ENCODE peak calls at places on chromosome 1, in seven cellular contexts. G, Z, D, B, N, S and Q are unnamed samples.

GRCh38 chr1:172357753-172358152 is 62.7 kb upstream of the C1orf105 start:
- DNase-seq in N (no peak), Z (no peak), B (no peak), S (no peak), D (no peak), G (peak), Q (no peak)

GRCh38 chr1:3135073-3135745 is 66.2 kb downstream of the PRDM16 start:
- DNase-seq in Z (no peak), B (no peak), G (no peak), S (no peak), N (no peak), D (peak), Q (no peak)

GRCh38 chr1:101496109-101496508 is 259.3 kb downstream of the S1PR1 start:
- DNase-seq in G (no peak), B (no peak), D (no peak), Z (no peak), S (no peak), N (no peak), Q (no peak)

GRCh38 chr1:229480500-229480899 is 27.6 kb downstream of the NUP133 start:
- DNase-seq in G (no peak), D (no peak), S (no peak), Z (no peak), N (no peak), B (no peak), Q (no peak)

GRCh38 chr1:178465011-178465410 is 31.8 kb downstream of the CLEC20A start:
- DNase-seq in G (peak), D (no peak), Z (no peak), S (peak), B (no peak), N (no peak), Q (no peak)

GRCh38 chr1:175735144-175735543 is 8.3 kb downstream of the TNR start:
- DNase-seq in Z (no peak), N (no peak), D (no peak), S (no peak), B (no peak), G (no peak), Q (no peak)

GRCh38 chr1:227391204-227391603 is 72.9 kb upstream of the CDC42BPA start:
- DNase-seq in N (no peak), S (no peak), B (no peak), Z (no peak), G (no peak), D (no peak), Q (no peak)

GRCh38 chr1:67514786-67515185 is 84.6 kb upstream of the SERBP1 start:
- DNase-seq in N (no peak), B (no peak), Z (no peak), D (no peak), S (no peak), G (no peak), Q (no peak)

GRCh38 chr1:6099787-6100765 is 54.4 kb downstream of the KCNAB2 start:
- DNase-seq in Z (no peak), B (no peak), N (no peak), D (no peak), S (no peak), G (peak), Q (no peak)

GRCh38 chr1:174912243-174912642 is 87.5 kb upstream of the CACYBP start:
- DNase-seq in N (no peak), D (no peak), G (no peak), Z (no peak), S (no peak), B (no peak), Q (no peak)

GRCh38 chr1:26170472-26170821 is 739 bp downstream of the ZNF593 start:
- DNase-seq in G (no peak), S (no peak), N (no peak), Z (no peak), D (no peak), B (no peak), Q (no peak)

GRCh38 chr1:109546311-109547109 is 1.9 kb upstream of the GNAI3 start:
- DNase-seq in Z (peak), B (peak), S (peak), G (peak), D (peak), N (peak), Q (peak)

GRCh38 chr1:39076127-39076798 is 50.1 kb downstream of the NDUFS5 start:
- DNase-seq in D (no peak), G (peak), Z (no peak), B (no peak), N (peak), S (peak), Q (no peak)

GRCh38 chr1:209433649-209434031 is 149.9 kb upstream of the CAMK1G start:
- DNase-seq in Z (no peak), N (no peak), G (peak), B (no peak), S (peak), D (no peak), Q (no peak)

GRCh38 chr1:244653439-244654283 is 735 bp downstream of the DESI2 start:
- DNase-seq in D (no peak), N (no peak), B (peak), Z (no peak), S (no peak), G (peak), Q (no peak)

GRCh38 chr1:9835758-9836631 is 12.2 kb upstream of the CLSTN1 start:
- DNase-seq in D (peak), G (peak), B (no peak), S (peak), Z (peak), N (peak), Q (no peak)